ENCODE peak calls at places on chromosomes 16 and 17, in four cellular contexts. B is fibroblast of pulmonary artery, Z is nephron progenitor cell, M is natural killer cell. L is an unnamed sample.

GRCh38 chr16:57606147-57606846 is 22.1 kb upstream of the ADGRG1 start:
- DNase-seq in B (no peak), Z (no peak), M (no peak), L (no peak)

GRCh38 chr17:61770043-61770442 is 93.3 kb downstream of the BRIP1 start:
- DNase-seq in B (no peak), Z (no peak), M (no peak), L (peak; percentile 36)

GRCh38 chr16:27444015-27444414 is 42.0 kb downstream of the IL21R start:
- DNase-seq in B (peak; percentile 71), Z (no peak), M (no peak), L (peak; percentile 72)

GRCh38 chr17:62821213-62822079 is 13.3 kb upstream of the MARCHF10 start:
- DNase-seq in B (peak; percentile 90), Z (no peak), M (no peak), L (no peak)

GRCh38 chr17:78538033-78538776 is 39.0 kb downstream of the DNAH17 start:
- DNase-seq in B (peak; percentile 28), Z (no peak), M (no peak), L (no peak)

GRCh38 chr16:22122239-22122638 is 29.9 kb downstream of the VWA3A start:
- DNase-seq in B (no peak), Z (no peak), M (no peak), L (no peak)

GRCh38 chr17:49108318-49108717 is 24.3 kb upstream of the B4GALNT2 start:
- DNase-seq in B (peak; percentile 60), Z (no peak), M (no peak), L (peak; percentile 69)

GRCh38 chr17:28406478-28406824 is 439 bp upstream of the SLC46A1 start:
- DNase-seq in B (no peak), Z (no peak), M (no peak), L (no peak)

GRCh38 chr17:6643460-6644125 is 2.7 kb downstream of the TXNDC17 start:
- DNase-seq in B (no peak), Z (no peak), M (no peak), L (no peak)

GRCh38 chr17:61325382-61326073 is 74.1 kb upstream of the TBX2 start:
- DNase-seq in B (peak; percentile 30), Z (peak; percentile 48), M (no peak), L (peak; percentile 82)

GRCh38 chr17:59377410-59377809 is 46.0 kb downstream of the YPEL2 start:
- DNase-seq in B (peak; percentile 64), Z (no peak), M (no peak), L (no peak)

GRCh38 chr16:67697813-67698212 is 21.3 kb downstream of the GFOD2 start:
- DNase-seq in B (no peak), Z (no peak), M (no peak), L (no peak)

GRCh38 chr17:38349097-38349904 is 2.3 kb upstream of the SOCS7 start:
- DNase-seq in B (peak; percentile 87), Z (peak; percentile 88), M (peak; percentile 75), L (peak; percentile 83)

GRCh38 chr17:40341808-40342574 is 22.5 kb downstream of the GJD3 start:
- DNase-seq in B (peak; percentile 71), Z (peak; percentile 91), M (peak; percentile 53), L (peak; percentile 47)

GRCh38 chr17:4945176-4945943 is 3.0 kb downstream of the PFN1 start:
- DNase-seq in B (peak; percentile 90), Z (no peak), M (peak; percentile 75), L (peak; percentile 89)

GRCh38 chr17:12996941-12997340 is 20.9 kb downstream of the ELAC2 start:
- DNase-seq in B (no peak), Z (no peak), M (no peak), L (no peak)

GRCh38 chr16:72649254-72649944 is 398.5 kb downstream of the ZFHX3 start:
- DNase-seq in B (no peak), Z (no peak), M (no peak), L (no peak)

GRCh38 chr17:60573139-60573975 is 26.6 kb upstream of the PPM1D start:
- DNase-seq in B (peak; percentile 92), Z (no peak), M (no peak), L (peak; percentile 62)

GRCh38 chr17:28524476-28525415 is 18.6 kb downstream of the FOXN1 start:
- DNase-seq in B (peak; percentile 57), Z (no peak), M (no peak), L (peak; percentile 75)

GRCh38 chr16:23464196-23464595 is 11.2 kb upstream of the COG7 start:
- DNase-seq in B (no peak), Z (no peak), M (no peak), L (no peak)

GRCh38 chr16:75038036-75038959 is 39.5 kb downstream of the ZNRF1 start:
- DNase-seq in B (peak; percentile 78), Z (no peak), M (no peak), L (no peak)

GRCh38 chr17:58669853-58670252 is 22.0 kb downstream of the TEX14 start:
- DNase-seq in B (peak; percentile 30), Z (no peak), M (no peak), L (no peak)

GRCh38 chr17:66508896-66509843 is 206.8 kb downstream of the PRKCA start:
- DNase-seq in B (peak; percentile 77), Z (no peak), M (no peak), L (peak; percentile 95)

GRCh38 chr16:59342669-59343068 is 608.6 kb upstream of the GOT2 start:
- DNase-seq in B (no peak), Z (no peak), M (no peak), L (no peak)

GRCh38 chr16:54171855-54172537 is 114.6 kb downstream of the IRX3 start:
- DNase-seq in B (peak; percentile 38), Z (no peak), M (no peak), L (peak; percentile 30)

GRCh38 chr16:25449802-25450201 is 192.2 kb upstream of the ZKSCAN2 start:
- DNase-seq in B (no peak), Z (no peak), M (no peak), L (no peak)

GRCh38 chr16:31460582-31461002 is 1.3 kb downstream of the ARMC5 start:
- DNase-seq in B (peak; percentile 77), Z (no peak), M (no peak), L (peak; percentile 78)

GRCh38 chr17:40717776-40718175 is 14.2 kb upstream of the KRT24 start:
- DNase-seq in B (no peak), Z (no peak), M (no peak), L (no peak)

GRCh38 chr17:15896277-15896676 is 48.7 kb upstream of the ADORA2B start:
- DNase-seq in B (no peak), Z (no peak), M (no peak), L (no peak)

GRCh38 chr16:19717781-19718623 is at the start of the genes IQCK and KNOP1:
- DNase-seq in B (peak; percentile 90), Z (peak; percentile 89), M (peak; percentile 84), L (peak; percentile 81)
- TF ChIP-seq CTCF in B (no peak), Z (no peak), M (no peak), L (peak; percentile 13)

GRCh38 chr16:81499576-81500380 is 55.2 kb downstream of the CMIP start:
- DNase-seq in B (no peak), Z (no peak), M (no peak), L (no peak)

GRCh38 chr16:81496742-81497141 is 52.1 kb downstream of the CMIP start:
- DNase-seq in B (no peak), Z (no peak), M (no peak), L (no peak)

GRCh38 chr16:81495321-81496234 is 51.0 kb downstream of the CMIP start:
- DNase-seq in B (no peak), Z (no peak), M (no peak), L (no peak)

GRCh38 chr16:81498351-81498750 is 53.7 kb downstream of the CMIP start:
- DNase-seq in B (no peak), Z (no peak), M (no peak), L (no peak)

GRCh38 chr16:81497690-81498089 is 53.1 kb downstream of the CMIP start:
- DNase-seq in B (no peak), Z (no peak), M (no peak), L (no peak)
- TF ChIP-seq CTCF in B (no peak), Z (no peak), M (no peak), L (peak; percentile 27)

GRCh38 chr16:10751291-10751697 is 7.7 kb downstream of the NUBP1 start:
- DNase-seq in B (no peak), Z (no peak), M (no peak), L (no peak)
- TF ChIP-seq CTCF in B (no peak), Z (no peak), M (no peak), L (no peak)

DNA sequence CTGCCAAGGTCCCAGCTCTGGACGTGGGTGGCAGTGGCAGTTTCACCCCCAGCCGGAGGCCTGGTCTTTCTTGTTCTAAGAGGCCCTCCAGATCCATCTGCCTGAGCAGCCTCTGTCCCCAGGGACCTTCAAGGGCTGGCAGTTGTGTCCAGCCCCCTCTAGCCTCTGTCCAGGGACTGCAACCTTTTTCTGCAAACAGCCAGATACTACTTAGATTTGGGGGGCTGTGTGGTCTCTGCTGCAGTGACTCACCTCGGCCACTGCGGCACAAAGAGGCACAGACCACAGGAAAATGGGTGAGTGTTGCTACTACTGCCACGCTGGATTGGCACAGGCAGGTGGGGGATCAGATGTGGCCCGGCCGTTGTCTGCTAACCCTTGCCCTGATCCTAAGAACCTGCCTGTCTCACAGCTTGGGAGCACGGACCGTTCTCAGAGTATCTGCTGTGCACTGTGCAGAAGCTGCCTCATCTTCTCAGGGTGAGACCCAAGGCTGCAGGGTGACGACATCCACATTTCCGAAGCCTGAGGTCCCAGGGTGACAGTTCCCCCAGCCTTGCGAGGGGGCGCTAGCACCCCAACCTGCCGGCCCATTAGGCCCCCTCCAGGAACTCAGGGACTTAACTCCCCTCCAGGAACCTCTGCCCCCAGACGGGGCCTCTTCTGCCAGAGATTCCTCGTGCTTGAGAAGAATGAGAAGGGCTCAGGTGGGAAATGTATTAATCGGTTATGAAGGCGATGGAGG is 27.6 kb downstream of the MXRA7 start:
- DNase-seq in B (no peak), Z (no peak), M (no peak), L (no peak)
- TF ChIP-seq CTCF in B (no peak), Z (peak; percentile 17), M (no peak), L (peak; percentile 46)

GRCh38 chr17:2068589-2069051 is 13.7 kb downstream of the HIC1 start:
- DNase-seq in B (peak; percentile 43), Z (no peak), M (no peak), L (peak; percentile 53)

GRCh38 chr17:2068101-2068518 is 13.2 kb downstream of the HIC1 start:
- DNase-seq in B (peak; percentile 67), Z (no peak), M (no peak), L (peak; percentile 97)

GRCh38 chr17:2071421-2072281 is 16.7 kb downstream of the HIC1 start:
- DNase-seq in B (peak; percentile 87), Z (no peak), M (no peak), L (no peak)

GRCh38 chr17:2071024-2071385 is 16.1 kb downstream of the HIC1 start:
- DNase-seq in B (no peak), Z (no peak), M (no peak), L (no peak)

DNA sequence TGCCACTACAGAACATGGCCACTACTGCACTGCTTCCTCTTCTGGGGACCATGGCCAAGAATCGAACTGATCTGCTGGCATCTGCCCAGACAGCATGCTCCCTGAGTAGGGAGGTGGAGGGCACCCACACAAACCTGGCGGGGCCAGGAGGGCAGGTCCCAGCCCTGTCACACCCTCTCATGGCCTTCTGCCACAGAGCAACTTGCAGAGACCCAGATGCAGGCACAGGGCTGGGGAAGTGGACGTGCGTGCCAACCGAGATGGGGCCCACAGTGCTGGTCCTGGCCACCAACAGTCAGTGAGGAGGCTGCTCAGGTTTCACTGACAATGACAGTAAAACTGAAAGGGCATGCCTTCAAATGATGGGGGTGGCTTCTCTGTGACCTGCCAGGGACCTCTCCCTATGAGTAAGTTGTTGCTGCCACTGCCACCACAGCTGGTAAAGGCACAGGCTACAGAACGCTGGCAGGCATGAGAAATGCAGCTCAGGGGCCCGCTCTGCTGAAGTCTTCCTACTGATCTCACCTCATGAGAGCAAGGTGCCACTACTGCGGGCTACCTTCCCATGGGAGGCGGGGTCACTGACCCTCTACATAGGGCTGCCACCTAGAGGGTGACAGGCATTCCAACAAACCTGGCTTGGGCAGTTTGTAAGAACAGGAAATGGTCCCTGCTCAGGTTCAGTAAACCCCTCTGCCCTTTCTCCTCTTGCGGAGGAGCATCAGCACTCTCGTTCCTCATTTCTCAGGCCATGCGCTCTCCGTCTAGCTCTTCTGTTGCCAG is 15.5 kb downstream of the HIC1 start:
- DNase-seq in B (no peak), Z (no peak), M (no peak), L (no peak)
- TF ChIP-seq CTCF in B (no peak), Z (no peak), M (no peak), L (no peak)

L was measured in HFFc6.